ENCODE peak calls at places on chromosomes 7 and 10, in four cellular contexts. One of them, this sample, is unnamed.

GRCh38 chr10:124092270-124093075 is 925 bp downstream of the CHST15 start:
- DNase-seq in transverse colon: peak
- DNase-seq in body of pancreas: peak
- DNase-seq in ovary: peak
- DNase-seq in this sample: peak

GRCh38 chr10:69684020-69684980 is 54.3 kb downstream of the FAM241B start:
- DNase-seq in body of pancreas: peak
- DNase-seq in transverse colon: peak
- DNase-seq in ovary: peak
- DNase-seq in this sample: peak

GRCh38 chr7:14430921-14431320 is 441.5 kb upstream of the ETV1 start:
- DNase-seq in ovary: no peak
- DNase-seq in transverse colon: no peak
- DNase-seq in body of pancreas: no peak
- DNase-seq in this sample: no peak

GRCh38 chr7:139340808-139341057 is 404 bp upstream of the FMC1 start:
- DNase-seq in transverse colon: no peak
- DNase-seq in body of pancreas: no peak
- DNase-seq in ovary: no peak
- DNase-seq in this sample: no peak

GRCh38 chr10:3486346-3487065 is 298.5 kb downstream of the KLF6 start:
- DNase-seq in transverse colon: peak
- DNase-seq in body of pancreas: peak
- DNase-seq in ovary: no peak
- DNase-seq in this sample: peak

GRCh38 chr10:110487411-110488123 is 10.1 kb upstream of the DUSP5 start:
- DNase-seq in transverse colon: no peak
- DNase-seq in ovary: no peak
- DNase-seq in body of pancreas: no peak
- DNase-seq in this sample: no peak

GRCh38 chr10:71089162-71089561 is 123.2 kb upstream of the UNC5B start:
- DNase-seq in ovary: no peak
- DNase-seq in body of pancreas: no peak
- DNase-seq in transverse colon: no peak
- DNase-seq in this sample: no peak

GRCh38 chr7:151689196-151689971 is 169.7 kb upstream of the RHEB start:
- DNase-seq in transverse colon: no peak
- DNase-seq in ovary: peak
- DNase-seq in body of pancreas: peak
- DNase-seq in this sample: peak

GRCh38 chr10:93068411-93069244 is 5.1 kb upstream of the CYP26A1 start:
- DNase-seq in transverse colon: no peak
- DNase-seq in body of pancreas: no peak
- DNase-seq in ovary: no peak
- DNase-seq in this sample: no peak

GRCh38 chr10:103872137-103872933 is 17.0 kb upstream of the SH3PXD2A start:
- DNase-seq in body of pancreas: no peak
- DNase-seq in ovary: no peak
- DNase-seq in transverse colon: no peak
- DNase-seq in this sample: no peak

GRCh38 chr7:106430103-106430502 is 145.3 kb upstream of the NAMPT start:
- DNase-seq in body of pancreas: no peak
- DNase-seq in transverse colon: no peak
- DNase-seq in ovary: no peak
- DNase-seq in this sample: no peak

GRCh38 chr10:72133517-72133916 is 45.2 kb upstream of the SPOCK2 start:
- DNase-seq in ovary: no peak
- DNase-seq in body of pancreas: peak
- DNase-seq in transverse colon: no peak
- DNase-seq in this sample: no peak

GRCh38 chr7:31545549-31545948 is 31.7 kb downstream of the ITPRID1 start:
- DNase-seq in ovary: no peak
- DNase-seq in body of pancreas: no peak
- DNase-seq in transverse colon: no peak
- DNase-seq in this sample: no peak

GRCh38 chr7:100489824-100490223 is 6.1 kb downstream of the NYAP1 start:
- DNase-seq in body of pancreas: peak
- DNase-seq in transverse colon: no peak
- DNase-seq in ovary: peak
- DNase-seq in this sample: no peak

GRCh38 chr7:1845536-1846311 is 175.6 kb downstream of the ELFN1 start:
- DNase-seq in body of pancreas: no peak
- DNase-seq in ovary: peak
- DNase-seq in transverse colon: peak
- DNase-seq in this sample: peak

GRCh38 chr7:33072471-33072870 is 9.9 kb upstream of the NT5C3A start:
- DNase-seq in transverse colon: no peak
- DNase-seq in ovary: no peak
- DNase-seq in body of pancreas: no peak
- DNase-seq in this sample: no peak

GRCh38 chr7:152664636-152665035 is 11.3 kb downstream of the XRCC2 start:
- DNase-seq in ovary: no peak
- DNase-seq in body of pancreas: no peak
- DNase-seq in transverse colon: no peak
- DNase-seq in this sample: no peak

GRCh38 chr10:97025613-97026242 is 160.0 kb downstream of the SLIT1 start:
- DNase-seq in body of pancreas: peak
- DNase-seq in ovary: peak
- DNase-seq in transverse colon: peak
- DNase-seq in this sample: peak

GRCh38 chr10:97325754-97326153 is 6.7 kb downstream of the FRAT1 start:
- DNase-seq in ovary: no peak
- DNase-seq in transverse colon: no peak
- DNase-seq in body of pancreas: no peak
- DNase-seq in this sample: no peak

GRCh38 chr7:67847063-67847798 is 850.6 kb downstream of the TYW1 start:
- DNase-seq in body of pancreas: no peak
- DNase-seq in transverse colon: no peak
- DNase-seq in ovary: no peak
- DNase-seq in this sample: no peak

GRCh38 chr10:124231188-124232135 is 138.1 kb upstream of the CHST15 start:
- DNase-seq in body of pancreas: no peak
- DNase-seq in ovary: no peak
- DNase-seq in transverse colon: no peak
- DNase-seq in this sample: no peak

GRCh38 chr7:53611043-53611442 is 575.6 kb downstream of the POM121L12 start:
- DNase-seq in transverse colon: no peak
- DNase-seq in ovary: no peak
- DNase-seq in body of pancreas: no peak
- DNase-seq in this sample: no peak

GRCh38 chr10:34816067-34817002 is 1.2 kb upstream of the PARD3 start:
- DNase-seq in body of pancreas: no peak
- DNase-seq in ovary: peak
- DNase-seq in transverse colon: peak
- DNase-seq in this sample: peak

GRCh38 chr7:19619122-19619521 is 89.7 kb downstream of the POLR1F start:
- DNase-seq in transverse colon: no peak
- DNase-seq in ovary: no peak
- DNase-seq in body of pancreas: no peak
- DNase-seq in this sample: no peak

GRCh38 chr7:36096460-36097095 is 56.5 kb upstream of the EEPD1 start:
- DNase-seq in body of pancreas: no peak
- DNase-seq in transverse colon: no peak
- DNase-seq in ovary: no peak
- DNase-seq in this sample: no peak
- TF ChIP-seq CTCF in body of pancreas: no peak
- TF ChIP-seq CTCF in transverse colon: no peak
- TF ChIP-seq CTCF in ovary: no peak
- TF ChIP-seq CTCF in this sample: no peak

GRCh38 chr7:118350260-118350659 is 125.8 kb downstream of the ANKRD7 start:
- DNase-seq in transverse colon: no peak
- DNase-seq in body of pancreas: no peak
- DNase-seq in ovary: no peak
- DNase-seq in this sample: no peak

GRCh38 chr7:118349604-118350003 is 125.1 kb downstream of the ANKRD7 start:
- DNase-seq in transverse colon: no peak
- DNase-seq in body of pancreas: no peak
- DNase-seq in ovary: no peak
- DNase-seq in this sample: no peak

DNA sequence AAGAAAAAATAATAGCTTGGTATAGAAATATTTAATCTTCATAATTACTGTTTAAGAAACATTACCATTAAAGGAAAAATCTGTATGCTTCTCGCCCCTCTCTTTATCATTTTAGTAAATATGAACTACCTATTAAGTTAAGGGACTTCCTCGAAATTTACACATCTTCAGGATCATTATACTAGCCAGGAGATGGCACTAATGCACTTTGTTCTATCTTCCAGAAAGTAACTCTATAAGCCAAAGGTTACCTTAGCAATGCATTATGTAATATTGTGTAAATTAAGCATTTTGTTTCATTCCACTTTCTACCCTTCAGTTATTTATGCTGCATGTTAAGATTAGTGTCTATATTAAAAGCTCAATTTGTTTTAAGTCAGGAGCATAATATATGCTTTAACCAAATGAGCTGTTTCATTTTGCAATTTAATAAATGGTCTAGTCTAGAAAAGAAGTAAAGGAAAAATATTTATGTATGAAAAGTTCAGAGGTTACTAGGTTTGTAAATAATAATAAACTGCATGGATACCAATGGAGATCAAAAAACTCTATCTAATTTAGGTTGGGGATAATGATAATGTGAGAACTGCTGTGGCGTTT is 128.4 kb downstream of the ANKRD7 start:
- DNase-seq in body of pancreas: no peak
- DNase-seq in transverse colon: no peak
- DNase-seq in ovary: no peak
- DNase-seq in this sample: no peak
- TF ChIP-seq POLR2A in body of pancreas: no peak
- TF ChIP-seq POLR2A in transverse colon: no peak
- TF ChIP-seq POLR2A in ovary: no peak
- TF ChIP-seq POLR2A in this sample: no peak

GRCh38 chr10:50605280-50606270 is 18.2 kb downstream of the SGMS1 start:
- DNase-seq in body of pancreas: peak
- DNase-seq in transverse colon: peak
- DNase-seq in ovary: peak
- DNase-seq in this sample: peak

GRCh38 chr10:50601974-50602373 is 21.8 kb downstream of the SGMS1 start:
- DNase-seq in ovary: no peak
- DNase-seq in body of pancreas: no peak
- DNase-seq in transverse colon: no peak
- DNase-seq in this sample: no peak

GRCh38 chr10:50604823-50605222 is 18.9 kb downstream of the SGMS1 start:
- DNase-seq in ovary: no peak
- DNase-seq in transverse colon: no peak
- DNase-seq in body of pancreas: no peak
- DNase-seq in this sample: no peak

GRCh38 chr10:50603151-50603850 is 20.5 kb downstream of the SGMS1 start:
- DNase-seq in ovary: no peak
- DNase-seq in body of pancreas: no peak
- DNase-seq in transverse colon: no peak
- DNase-seq in this sample: no peak

GRCh38 chr10:50604049-50604640 is 19.6 kb downstream of the SGMS1 start:
- DNase-seq in transverse colon: no peak
- DNase-seq in body of pancreas: no peak
- DNase-seq in ovary: no peak
- DNase-seq in this sample: no peak
- TF ChIP-seq CTCF in transverse colon: no peak
- TF ChIP-seq CTCF in body of pancreas: no peak
- TF ChIP-seq CTCF in ovary: no peak
- TF ChIP-seq CTCF in this sample: no peak

GRCh38 chr7:55552320-55553086 is 19.8 kb downstream of the VOPP1 start:
- DNase-seq in ovary: no peak
- DNase-seq in transverse colon: peak
- DNase-seq in body of pancreas: peak
- DNase-seq in this sample: peak
- TF ChIP-seq POLR2A in ovary: no peak
- TF ChIP-seq POLR2A in transverse colon: no peak
- TF ChIP-seq POLR2A in body of pancreas: no peak
- TF ChIP-seq POLR2A in this sample: no peak

DNA sequence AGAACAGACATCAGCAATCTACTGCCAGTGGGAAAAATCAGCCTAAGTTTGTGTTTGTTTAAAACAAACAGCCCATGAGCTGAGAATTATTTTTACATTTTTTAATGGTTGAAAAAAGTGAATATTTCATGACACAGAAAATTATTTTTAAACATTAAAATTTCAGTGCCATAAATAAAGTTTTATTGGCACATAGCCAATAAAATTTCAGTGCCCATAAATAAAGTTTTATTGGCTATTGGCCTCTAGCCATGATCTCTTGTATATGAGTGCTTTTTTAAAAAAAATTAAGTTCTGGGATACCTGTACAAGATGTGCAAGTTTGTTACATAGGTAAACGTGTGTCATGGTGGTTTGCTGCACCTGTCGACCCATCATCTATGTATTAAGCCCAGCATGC is 305.9 kb downstream of the HPSE2 start:
- DNase-seq in transverse colon: no peak
- DNase-seq in ovary: no peak
- DNase-seq in body of pancreas: no peak
- DNase-seq in this sample: no peak
- TF ChIP-seq CTCF in transverse colon: no peak
- TF ChIP-seq CTCF in ovary: no peak
- TF ChIP-seq CTCF in body of pancreas: no peak
- TF ChIP-seq CTCF in this sample: no peak

DNA sequence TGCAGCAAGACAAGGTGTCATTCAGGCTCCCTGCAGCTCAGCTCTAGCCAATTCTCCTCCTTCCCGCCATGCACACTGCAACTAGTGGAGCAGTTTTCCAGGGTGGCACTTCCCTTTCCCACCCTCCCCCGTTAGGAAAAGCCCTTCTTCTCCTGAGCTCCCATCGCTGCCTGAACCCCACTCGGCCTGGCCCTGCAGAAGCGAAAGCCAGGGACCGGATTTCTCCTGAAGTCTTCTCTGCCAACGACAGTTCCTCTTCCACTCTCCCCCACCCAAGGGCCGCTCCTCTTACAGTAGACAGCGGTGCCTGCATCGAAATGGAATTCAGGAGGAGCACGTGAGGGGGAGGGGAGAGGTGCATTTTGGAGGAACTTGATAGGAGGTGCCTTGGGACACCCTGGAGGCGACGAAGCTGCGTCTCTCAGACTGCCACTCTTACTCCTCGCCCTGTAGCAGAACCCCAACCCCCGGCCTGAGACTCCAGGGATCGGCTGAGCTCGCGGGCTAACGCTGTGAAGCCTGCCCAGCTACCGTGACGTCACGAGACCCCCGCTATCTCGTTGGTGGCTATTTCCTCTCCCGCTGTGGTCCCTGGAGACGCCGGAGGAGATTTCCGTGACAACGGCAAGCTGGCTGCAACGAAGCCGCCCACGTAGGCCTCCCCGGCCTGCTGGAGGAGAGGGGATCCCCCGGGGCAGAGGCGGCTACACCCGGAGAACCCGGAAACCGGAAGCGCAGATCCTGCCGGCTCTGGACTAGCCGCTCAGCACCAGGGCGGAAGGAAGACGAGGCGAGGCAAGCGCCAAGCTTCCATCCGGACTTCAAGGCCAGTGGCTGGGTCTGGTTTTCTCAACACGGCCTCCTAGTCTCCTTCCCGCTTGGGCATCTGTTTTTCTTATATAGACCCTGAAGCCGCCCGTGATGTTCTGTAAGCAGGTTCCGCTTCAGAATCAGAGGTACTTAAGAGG is 109.7 kb downstream of the RALA start:
- DNase-seq in transverse colon: peak
- DNase-seq in ovary: peak
- DNase-seq in body of pancreas: peak
- DNase-seq in this sample: peak
- TF ChIP-seq POLR2A in transverse colon: peak
- TF ChIP-seq POLR2A in ovary: peak
- TF ChIP-seq POLR2A in body of pancreas: no peak
- TF ChIP-seq POLR2A in this sample: no peak